ENCODE peak calls at places on chromosomes 2 and 18, in four cellular contexts. C is brain microvascular endothelial cell, E is tibial nerve, R is AG04450. B is an unnamed sample.

GRCh38 chr2:43495727-43496126 is 100.1 kb downstream of the THADA start:
- DNase-seq in C (no peak), E (no peak), R (no peak), B (peak)

GRCh38 chr18:59823611-59824195 is 76.1 kb upstream of the PMAIP1 start:
- DNase-seq in C (peak), E (peak), R (peak), B (peak)

GRCh38 chr2:40591785-40592184 is 139.9 kb upstream of the SLC8A1 start:
- DNase-seq in C (no peak), E (no peak), R (no peak), B (no peak)

GRCh38 chr2:96665083-96665569 is 22.6 kb downstream of the FER1L5 start:
- DNase-seq in C (peak), E (no peak), R (peak), B (peak)

GRCh38 chr2:237774811-237775553 is 23.6 kb upstream of the RBM44 start:
- DNase-seq in C (peak), E (no peak), R (no peak), B (peak)

GRCh38 chr18:31679133-31679731 is 5.1 kb downstream of the B4GALT6 start:
- DNase-seq in C (peak), E (no peak), R (no peak), B (peak)

GRCh38 chr18:53698907-53699306 is 525.6 kb downstream of the MBD2 start:
- DNase-seq in C (peak), E (no peak), R (no peak), B (peak)

GRCh38 chr2:158509928-158510797 is 53.4 kb downstream of the PKP4 start:
- DNase-seq in C (no peak), E (no peak), R (no peak), B (peak)

GRCh38 chr2:100757621-100758394 is 62.1 kb upstream of the NPAS2 start:
- DNase-seq in C (peak), E (no peak), R (peak), B (peak)

GRCh38 chr2:190277234-190278112 is 42.2 kb downstream of the HIBCH start:
- DNase-seq in C (peak), E (no peak), R (no peak), B (peak)
- TF ChIP-seq CTCF in C (peak), E (no peak), R (peak), B (peak)

GRCh38 chr2:30139131-30139870 is 7.5 kb upstream of the YPEL5 start:
- DNase-seq in C (no peak), E (no peak), R (no peak), B (no peak)

GRCh38 chr2:30141136-30141535 is 5.7 kb upstream of the YPEL5 start:
- DNase-seq in C (no peak), E (no peak), R (no peak), B (no peak)

GRCh38 chr2:30134582-30134981 is 12.2 kb upstream of the YPEL5 start:
- DNase-seq in C (no peak), E (no peak), R (no peak), B (no peak)

GRCh38 chr2:30135541-30135940 is 11.3 kb upstream of the YPEL5 start:
- DNase-seq in C (no peak), E (no peak), R (no peak), B (no peak)

DNA sequence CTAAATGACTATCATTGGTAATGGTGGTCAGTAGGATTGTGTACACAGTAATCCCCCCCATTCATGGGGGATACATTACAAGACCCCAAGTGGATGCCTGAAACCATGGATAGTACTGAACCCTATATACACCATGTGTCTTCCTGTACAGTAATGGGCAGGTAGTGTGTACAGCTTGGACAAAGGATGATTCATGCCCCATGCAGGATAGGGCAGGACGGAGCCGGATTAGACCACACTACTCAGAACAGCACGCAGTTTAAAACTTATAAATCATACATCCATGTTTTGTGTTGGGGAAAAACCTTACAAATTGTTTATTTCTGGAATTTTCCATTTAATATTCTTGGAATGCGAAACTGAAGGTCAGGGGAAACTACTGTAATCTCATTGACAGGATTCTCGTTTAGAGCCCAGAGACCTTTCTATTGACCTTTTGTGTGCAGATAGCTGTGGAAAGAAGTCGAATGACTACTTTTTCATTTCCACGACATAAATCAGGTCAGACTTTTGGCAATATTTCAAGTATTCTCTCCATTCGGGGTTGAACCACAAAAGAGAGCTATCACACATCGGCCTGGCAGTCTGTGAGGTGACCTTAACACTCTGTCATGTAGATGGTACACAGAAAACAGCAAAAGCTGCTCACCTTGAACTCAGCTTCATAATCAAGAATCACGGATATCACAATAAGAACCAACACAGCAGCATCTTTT is 9.9 kb upstream of the YPEL5 start:
- DNase-seq in C (no peak), E (no peak), R (no peak), B (no peak)
- H3K4me3 ChIP-seq in C (no peak), E (no peak), R (no peak), B (no peak)

GRCh38 chr2:140246058-140246457 is 1465.9 kb upstream of the NXPH2 start:
- DNase-seq in C (no peak), E (no peak), R (no peak), B (no peak)
- TF ChIP-seq CTCF in C (no peak), E (no peak), R (no peak), B (no peak)

GRCh38 chr2:7880126-7880525 is 801.7 kb upstream of the ID2 start:
- DNase-seq in C (no peak), E (no peak), R (no peak), B (no peak)

GRCh38 chr2:7881456-7881855 is 800.4 kb upstream of the ID2 start:
- DNase-seq in C (no peak), E (no peak), R (no peak), B (no peak)

GRCh38 chr2:7880561-7880960 is 801.3 kb upstream of the ID2 start:
- DNase-seq in C (no peak), E (no peak), R (no peak), B (peak)

GRCh38 chr2:7882296-7882695 is 799.6 kb upstream of the ID2 start:
- DNase-seq in C (no peak), E (no peak), R (no peak), B (no peak)

GRCh38 chr2:7881038-7881437 is 800.8 kb upstream of the ID2 start:
- DNase-seq in C (no peak), E (no peak), R (no peak), B (peak)
- H3K4me3 ChIP-seq in C (no peak), E (no peak), R (no peak), B (no peak)

DNA sequence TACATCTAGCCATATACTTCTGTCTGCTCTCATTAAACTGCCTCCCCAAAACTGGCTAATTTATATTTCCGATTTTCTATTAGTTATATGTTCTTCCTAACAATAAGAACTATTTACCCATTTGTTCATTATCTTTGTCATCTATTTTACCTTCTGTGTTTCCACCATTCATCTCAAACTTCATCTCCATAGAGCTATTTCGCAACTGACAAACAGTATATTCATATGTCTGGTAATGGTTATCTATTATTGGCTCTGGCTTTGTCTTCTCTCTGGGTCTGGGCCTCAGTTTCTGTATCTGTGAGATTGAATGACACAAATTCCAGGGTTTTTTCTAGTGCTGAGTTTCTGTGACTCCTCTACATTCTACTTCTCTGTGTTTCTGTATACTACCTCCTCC is 9.7 kb downstream of the EMX1 start:
- DNase-seq in C (no peak), E (no peak), R (no peak), B (no peak)
- TF ChIP-seq CTCF in C (no peak), E (no peak), R (no peak), B (no peak)

GRCh38 chr2:200311139-200311538 is 4.6 kb downstream of the SPATS2L start:
- DNase-seq in C (no peak), E (no peak), R (no peak), B (no peak)
- H3K4me3 ChIP-seq in C (no peak), E (no peak), R (no peak), B (no peak)

GRCh38 chr18:79199691-79200374 is 130.6 kb downstream of the ATP9B start:
- DNase-seq in C (peak), E (no peak), R (no peak), B (peak)
- TF ChIP-seq CTCF in C (peak), E (no peak), R (peak), B (peak)

DNA sequence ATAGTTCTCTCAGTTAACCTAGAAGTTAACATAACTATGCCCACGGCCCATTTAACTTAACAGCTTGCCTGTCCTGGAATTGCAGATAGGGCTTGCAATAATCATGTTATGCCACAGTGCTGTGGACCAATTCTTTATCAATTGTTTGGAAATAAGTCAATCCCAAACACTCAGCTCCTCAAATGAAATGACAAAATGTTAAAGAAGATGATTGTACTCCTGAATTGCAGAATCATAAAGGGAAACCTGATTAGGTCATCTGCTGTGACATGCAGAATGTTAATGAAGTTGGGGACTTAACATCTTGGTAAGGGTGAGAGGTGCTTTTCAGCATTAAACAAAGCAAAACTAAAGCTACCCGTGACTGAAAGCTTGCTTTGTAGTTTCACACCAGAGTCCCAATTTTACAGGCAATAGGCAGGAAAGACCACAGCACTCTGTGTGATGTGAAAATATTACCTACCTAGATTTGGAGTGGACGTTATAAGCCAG is 363.9 kb downstream of the GPD2 start:
- DNase-seq in C (no peak), E (no peak), R (no peak), B (no peak)
- H3K4me3 ChIP-seq in C (no peak), E (no peak), R (no peak), B (no peak)

GRCh38 chr2:83602753-83603152 is 856.3 kb downstream of the SUCLG1 start:
- DNase-seq in C (no peak), E (no peak), R (no peak), B (no peak)
- TF ChIP-seq CTCF in C (no peak), E (no peak), R (no peak), B (no peak)

DNA sequence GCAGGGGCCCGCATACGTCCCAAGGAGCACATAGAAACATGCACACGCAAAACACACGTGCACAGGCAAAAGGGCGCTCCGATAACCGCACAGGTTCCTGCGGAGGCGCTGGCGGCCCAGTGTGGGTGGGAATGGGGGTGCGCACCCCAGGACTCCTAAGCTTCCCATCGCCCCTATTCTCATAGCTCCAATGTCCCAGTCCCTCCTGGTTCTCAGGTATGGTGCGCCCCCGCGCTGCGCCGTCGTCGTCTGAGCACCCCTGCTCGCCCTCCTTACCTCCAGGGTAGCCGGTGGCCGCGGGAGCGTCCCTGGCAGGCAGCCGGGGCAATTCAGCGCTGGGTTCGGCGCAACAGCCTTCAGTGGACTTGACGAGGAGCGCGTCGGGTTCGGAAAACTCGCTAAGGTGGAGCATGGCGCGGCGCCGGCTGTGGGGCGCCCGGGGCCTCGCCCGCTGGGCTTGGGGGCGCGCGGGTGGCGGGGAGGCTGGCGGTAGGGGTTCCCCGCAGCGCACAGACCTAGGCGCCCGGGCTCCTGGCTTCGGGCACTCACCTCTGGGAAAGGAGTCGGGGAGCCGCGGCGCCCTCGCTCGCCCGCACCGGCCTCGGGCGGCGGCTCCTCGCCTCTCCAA is 328 bp downstream of the EGR4 start:
- DNase-seq in C (no peak), E (no peak), R (no peak), B (no peak)
- H3K4me3 ChIP-seq in C (peak), E (peak), R (peak), B (peak)

B was measured in AG10803.